ENCODE peak calls at places on chromosomes 11 and 22, in five cellular contexts. O is glutamatergic neuron, R is HuH-7.5, G is fibroblast of the conjunctiva, F is T-cell. H is an unnamed sample.

GRCh38 chr11:127627629-127628462 is 627.3 kb upstream of the KIRREL3 start:
- DNase-seq in O (no peak), R (no peak), G (no peak), F (no peak), H (no peak)

GRCh38 chr11:11513438-11513837 is 108.4 kb downstream of the GALNT18 start:
- DNase-seq in O (no peak), R (no peak), G (no peak), F (no peak), H (no peak)

GRCh38 chr22:36644333-36644757 is 59.2 kb downstream of the CACNG2 start:
- DNase-seq in O (no peak), R (peak), G (peak), F (no peak), H (no peak)

GRCh38 chr22:31937328-31937727 is 7.0 kb upstream of the YWHAH start:
- DNase-seq in O (no peak), R (no peak), G (no peak), F (no peak), H (no peak)

GRCh38 chr22:37304595-37305343 is 22.5 kb downstream of the CYTH4 start:
- DNase-seq in O (no peak), R (no peak), G (no peak), F (no peak), H (no peak)

GRCh38 chr11:112614605-112615004 is 346.6 kb upstream of the NCAM1 start:
- DNase-seq in O (no peak), R (no peak), G (no peak), F (no peak), H (no peak)

GRCh38 chr11:103344886-103345285 is 235.7 kb downstream of the DYNC2H1 start:
- DNase-seq in O (no peak), R (no peak), G (no peak), F (no peak), H (no peak)

GRCh38 chr11:15101072-15101701 is 13.5 kb upstream of the INSC start:
- DNase-seq in O (peak), R (peak), G (peak), F (no peak), H (peak)

GRCh38 chr11:62976109-62976508 is 8.7 kb downstream of the SLC22A6 start:
- DNase-seq in O (no peak), R (no peak), G (no peak), F (no peak), H (no peak)